ENCODE peak calls at places on chromosome 4, in nine cellular contexts. C is mesothelial cell of epicardium; L is CD8-positive, alpha-beta memory T cell; U is mucosa of descending colon; I is tibial artery; O is NCI-H1105; B is effector memory CD4-positive, alpha-beta T cell; G is non-pigmented ciliary epithelial cell; K is HL-60. R is an unnamed sample.

GRCh38 chr4:108874806-108875205 is 112.0 kb upstream of the ETNPPL start:
- DNase-seq in U (no peak), C (no peak), G (no peak), B (no peak), I (no peak), L (no peak), O (no peak), K (no peak), R (no peak)

GRCh38 chr4:10120943-10121567 is 4.5 kb upstream of the WDR1 start:
- DNase-seq in O (no peak), U (no peak), G (no peak), K (no peak), I (no peak), C (no peak), L (no peak), B (no peak), R (no peak)

GRCh38 chr4:72568959-72569718 is at the start of gene ADAMTS3:
- DNase-seq in I (peak), B (no peak), C (peak), G (no peak), O (peak), K (no peak), U (peak), L (no peak), R (peak)

GRCh38 chr4:138199568-138200235 is 42.4 kb downstream of the SLC7A11 start:
- DNase-seq in G (no peak), B (no peak), O (no peak), I (no peak), L (no peak), K (no peak), U (peak), C (no peak), R (no peak)

GRCh38 chr4:108116423-108117168 is 52.1 kb downstream of the LEF1 start:
- DNase-seq in L (no peak), G (no peak), C (no peak), I (no peak), U (no peak), O (no peak), B (no peak), K (no peak), R (no peak)

GRCh38 chr4:20284990-20285389 is 33.3 kb downstream of the SLIT2 start:
- DNase-seq in C (no peak), O (no peak), I (no peak), K (no peak), B (no peak), L (no peak), U (no peak), G (no peak), R (no peak)

GRCh38 chr4:167606551-167606950 is 372.3 kb upstream of the SPOCK3 start:
- DNase-seq in G (no peak), K (no peak), C (no peak), L (no peak), I (no peak), B (no peak), O (no peak), U (no peak), R (no peak)

GRCh38 chr4:88897180-88897579 is 159.8 kb downstream of the FAM13A start:
- DNase-seq in I (no peak), K (no peak), B (no peak), G (no peak), L (no peak), C (no peak), O (no peak), U (no peak), R (no peak)

GRCh38 chr4:89056953-89057398 is at the start of gene FAM13A:
- DNase-seq in B (no peak), G (peak), C (peak), O (peak), K (no peak), L (no peak), U (peak), I (peak), R (peak)

GRCh38 chr4:145939856-145940255 is 1.2 kb upstream of the ZNF827 start:
- DNase-seq in I (no peak), L (no peak), U (no peak), B (no peak), K (no peak), G (no peak), C (no peak), O (no peak), R (no peak)

GRCh38 chr4:48722509-48723446 is 57.3 kb downstream of the FRYL start:
- DNase-seq in G (no peak), O (no peak), L (no peak), I (no peak), K (no peak), C (no peak), U (no peak), B (no peak), R (no peak)

GRCh38 chr4:76954489-76954888 is 4.9 kb downstream of the SEPTIN11 start:
- DNase-seq in U (no peak), B (no peak), O (no peak), G (no peak), C (no peak), L (no peak), K (no peak), I (no peak), R (no peak)

GRCh38 chr4:35151816-35152572 is 1092.3 kb downstream of the ARAP2 start:
- DNase-seq in U (no peak), I (no peak), G (no peak), K (no peak), O (no peak), B (no peak), C (no peak), L (no peak), R (no peak)

GRCh38 chr4:83821493-83821892 is 285.6 kb downstream of the GPAT3 start:
- DNase-seq in L (no peak), I (no peak), G (no peak), C (no peak), B (no peak), O (no peak), K (no peak), U (no peak), R (no peak)

GRCh38 chr4:4430492-4431195 is 43.7 kb downstream of the NSG1 start:
- DNase-seq in G (peak), U (no peak), I (no peak), B (peak), L (peak), C (peak), O (peak), K (peak), R (no peak)

GRCh38 chr4:146255463-146255862 is 41.1 kb downstream of the REELD1 start:
- DNase-seq in L (no peak), I (no peak), B (no peak), C (no peak), K (no peak), G (peak), U (no peak), O (no peak), R (no peak)

GRCh38 chr4:7828011-7828720 is 111.5 kb downstream of the AFAP1 start:
- DNase-seq in L (peak), C (no peak), I (peak), O (no peak), U (no peak), G (peak), K (no peak), B (peak), R (peak)

GRCh38 chr4:2250003-2250763 is 8.3 kb upstream of the HAUS3 start:
- DNase-seq in G (no peak), I (no peak), B (no peak), U (no peak), K (no peak), C (no peak), O (no peak), L (no peak), R (no peak)

GRCh38 chr4:6303943-6304342 is 34.3 kb downstream of the WFS1 start:
- DNase-seq in L (no peak), B (no peak), C (no peak), O (no peak), I (no peak), G (no peak), U (no peak), K (no peak), R (no peak)

GRCh38 chr4:40283968-40284367 is 51.2 kb upstream of the CHRNA9 start:
- DNase-seq in C (no peak), U (no peak), K (no peak), G (no peak), B (peak), O (no peak), I (no peak), L (peak), R (no peak)

GRCh38 chr4:82833696-82834313 is 35.2 kb upstream of the SCD5 start:
- DNase-seq in K (no peak), U (no peak), L (no peak), C (no peak), B (no peak), O (no peak), G (peak), I (no peak), R (no peak)

GRCh38 chr4:146095091-146095690 is 80.3 kb upstream of the LSM6 start:
- DNase-seq in U (no peak), G (peak), C (no peak), I (no peak), B (no peak), K (no peak), L (no peak), O (peak), R (no peak)

GRCh38 chr4:173821031-173821430 is 291.0 kb upstream of the HAND2 start:
- DNase-seq in B (no peak), L (no peak), U (no peak), G (no peak), I (no peak), K (no peak), O (no peak), C (no peak), R (no peak)

GRCh38 chr4:111802191-111802590 is 343.1 kb upstream of the FAM241A start:
- DNase-seq in G (peak), U (no peak), B (no peak), K (peak), C (no peak), I (no peak), O (no peak), L (no peak), R (no peak)

GRCh38 chr4:89259435-89260028 is 48.1 kb downstream of the GPRIN3 start:
- DNase-seq in O (no peak), C (no peak), G (no peak), I (no peak), L (no peak), B (no peak), K (no peak), U (no peak), R (no peak)

GRCh38 chr4:177185151-177185550 is 124.5 kb upstream of the NEIL3 start:
- DNase-seq in C (no peak), I (no peak), G (no peak), O (no peak), L (no peak), K (no peak), B (no peak), U (no peak), R (no peak)

GRCh38 chr4:92198711-92199110 is 105.1 kb upstream of the GRID2 start:
- DNase-seq in O (no peak), U (no peak), I (no peak), L (no peak), C (no peak), K (no peak), G (peak), B (no peak), R (no peak)

GRCh38 chr4:155772459-155773195 is 13.8 kb downstream of the GUCY1B1 start:
- DNase-seq in G (no peak), O (no peak), B (no peak), U (no peak), K (no peak), C (no peak), I (no peak), L (no peak), R (no peak)

GRCh38 chr4:8830056-8830455 is 41.6 kb downstream of the HMX1 start:
- DNase-seq in O (no peak), C (no peak), K (no peak), B (no peak), G (no peak), L (no peak), U (no peak), I (peak), R (no peak)

R was measured in uterus.